ENCODE peak calls at places on chromosomes 6 and 20, in six cellular contexts. A, I, K, X, S and T are unnamed samples.

GRCh38 chr6:135701426-135701825 is 150.1 kb upstream of the PDE7B start:
- DNase-seq in A (peak; percentile 27), I (peak; percentile 21), K (no peak), X (no peak), S (no peak), T (no peak)

GRCh38 chr6:142387997-142388815 is 86.4 kb downstream of the ADGRG6 start:
- DNase-seq in A (peak; percentile 64), I (peak; percentile 73), K (no peak), X (peak; percentile 65), S (no peak), T (no peak)

GRCh38 chr20:46551508-46552280 is 1.2 kb upstream of the OCSTAMP start:
- DNase-seq in A (no peak), I (no peak), K (no peak), X (no peak), S (no peak), T (no peak)

GRCh38 chr6:49980898-49981297 is 11.5 kb upstream of the DEFB113 start:
- DNase-seq in A (peak; percentile 43), I (peak; percentile 18), K (no peak), X (no peak), S (no peak), T (peak; percentile 38)

GRCh38 chr6:21678990-21679389 is 85.4 kb downstream of the SOX4 start:
- DNase-seq in A (no peak), I (peak; percentile 52), K (no peak), X (peak; percentile 50), S (no peak), T (no peak)

GRCh38 chr6:36323062-36323461 is 13.6 kb downstream of the BNIP5 start:
- DNase-seq in A (no peak), I (peak; percentile 39), K (no peak), X (no peak), S (no peak), T (no peak)

GRCh38 chr6:15507746-15508145 is 155.1 kb downstream of the DTNBP1 start:
- DNase-seq in A (no peak), I (no peak), K (no peak), X (peak; percentile 40), S (no peak), T (no peak)

GRCh38 chr20:51487525-51488279 is 54.8 kb downstream of the NFATC2 start:
- DNase-seq in A (peak; percentile 96), I (peak; percentile 82), K (no peak), X (peak; percentile 90), S (no peak), T (peak; percentile 38)

GRCh38 chr20:63929071-63929470 is 27.1 kb downstream of the UCKL1 start:
- DNase-seq in A (no peak), I (no peak), K (no peak), X (no peak), S (no peak), T (no peak)

GRCh38 chr20:24934716-24935115 is 14.4 kb upstream of the CST7 start:
- DNase-seq in A (no peak), I (no peak), K (no peak), X (no peak), S (no peak), T (no peak)

GRCh38 chr6:217048-217659 is 75.1 kb upstream of the DUSP22 start:
- DNase-seq in A (no peak), I (peak; percentile 22), K (peak; percentile 52), X (no peak), S (no peak), T (no peak)

GRCh38 chr20:17969276-17969883 is 562 bp downstream of the MGME1 start:
- DNase-seq in A (peak; percentile 66), I (peak; percentile 66), K (peak; percentile 66), X (no peak), S (no peak), T (no peak)

GRCh38 chr20:37223053-37223452 is 38.6 kb downstream of the GHRH start:
- DNase-seq in A (peak; percentile 90), I (peak; percentile 96), K (no peak), X (peak; percentile 83), S (peak; percentile 57), T (peak; percentile 83)

GRCh38 chr6:141359953-141360352 is 772.8 kb upstream of the GJE1 start:
- DNase-seq in A (no peak), I (no peak), K (no peak), X (peak; percentile 36), S (no peak), T (peak; percentile 13)

GRCh38 chr20:49942942-49943341 is 6.7 kb downstream of the RNF114 start:
- DNase-seq in A (no peak), I (no peak), K (no peak), X (no peak), S (no peak), T (no peak)

GRCh38 chr20:15977026-15977425 is 596.2 kb downstream of the KIF16B start:
- DNase-seq in A (no peak), I (no peak), K (no peak), X (no peak), S (no peak), T (no peak)

GRCh38 chr20:38339993-38340392 is 6.3 kb upstream of the LBP start:
- DNase-seq in A (no peak), I (no peak), K (no peak), X (no peak), S (no peak), T (no peak)

GRCh38 chr6:90098637-90099036 is 198.0 kb downstream of the BACH2 start:
- DNase-seq in A (peak; percentile 36), I (peak; percentile 15), K (no peak), X (no peak), S (no peak), T (no peak)

GRCh38 chr6:162532283-162533008 is 195.1 kb downstream of the PRKN start:
- DNase-seq in A (no peak), I (no peak), K (no peak), X (no peak), S (no peak), T (no peak)

GRCh38 chr20:36802326-36803223 is 29.0 kb upstream of the DSN1 start:
- DNase-seq in A (peak; percentile 32), I (peak; percentile 58), K (no peak), X (peak; percentile 64), S (no peak), T (peak; percentile 19)

GRCh38 chr6:63636516-63636968 is 940 bp downstream of the PHF3 start:
- DNase-seq in A (peak; percentile 57), I (peak; percentile 69), K (peak; percentile 79), X (peak; percentile 40), S (no peak), T (no peak)

GRCh38 chr6:1251198-1252155 is 60.4 kb upstream of the FOXQ1 start:
- DNase-seq in A (no peak), I (no peak), K (no peak), X (no peak), S (no peak), T (no peak)

GRCh38 chr20:56628873-56629463 is at the start of gene TFAP2C:
- DNase-seq in A (peak; percentile 93), I (peak; percentile 90), K (peak; percentile 37), X (peak; percentile 64), S (peak; percentile 42), T (peak; percentile 69)